ENCODE peak calls at places on chromosomes 16 and 17, in four cellular contexts. One of them, this sample, is unnamed.

GRCh38 chr17:27529230-27529796 is 73.1 kb downstream of the KSR1 start:
- DNase-seq in GDM1: peak
- DNase-seq in mesendoderm: no peak
- DNase-seq in nucleus accumbens: no peak
- DNase-seq in this sample: no peak

GRCh38 chr16:78704421-78704820 is 605.0 kb downstream of the WWOX start:
- DNase-seq in GDM1: no peak
- DNase-seq in nucleus accumbens: no peak
- DNase-seq in mesendoderm: no peak
- DNase-seq in this sample: no peak

GRCh38 chr16:84294196-84295142 is at the start of gene WFDC1:
- DNase-seq in GDM1: peak
- DNase-seq in nucleus accumbens: peak
- DNase-seq in mesendoderm: no peak
- DNase-seq in this sample: peak

GRCh38 chr16:57386381-57386951 is 14.2 kb downstream of the CX3CL1 start:
- DNase-seq in nucleus accumbens: no peak
- DNase-seq in GDM1: no peak
- DNase-seq in mesendoderm: no peak
- DNase-seq in this sample: no peak

GRCh38 chr17:80455328-80455710 is 21.1 kb downstream of the NPTX1 start:
- DNase-seq in nucleus accumbens: no peak
- DNase-seq in mesendoderm: peak
- DNase-seq in GDM1: no peak
- DNase-seq in this sample: no peak

GRCh38 chr17:40176409-40177110 is 710 bp upstream of the RAPGEFL1 start:
- DNase-seq in GDM1: no peak
- DNase-seq in nucleus accumbens: no peak
- DNase-seq in mesendoderm: no peak
- DNase-seq in this sample: no peak

GRCh38 chr17:47072881-47073280 is 93.8 kb upstream of the RPRML start:
- DNase-seq in GDM1: peak
- DNase-seq in nucleus accumbens: no peak
- DNase-seq in mesendoderm: no peak
- DNase-seq in this sample: peak

GRCh38 chr16:64590516-64590915 is 531.3 kb downstream of the CDH11 start:
- DNase-seq in GDM1: no peak
- DNase-seq in nucleus accumbens: no peak
- DNase-seq in mesendoderm: no peak
- DNase-seq in this sample: no peak

GRCh38 chr17:17725853-17726720 is 44.8 kb downstream of the RAI1 start:
- DNase-seq in GDM1: no peak
- DNase-seq in mesendoderm: peak
- DNase-seq in nucleus accumbens: no peak
- DNase-seq in this sample: no peak

GRCh38 chr16:676565-677297 is 1.3 kb downstream of the RHBDL1 start:
- DNase-seq in GDM1: no peak
- DNase-seq in mesendoderm: no peak
- DNase-seq in nucleus accumbens: no peak
- DNase-seq in this sample: no peak

GRCh38 chr17:50183439-50184001 is 17.7 kb downstream of the SGCA start:
- DNase-seq in GDM1: peak
- DNase-seq in mesendoderm: no peak
- DNase-seq in nucleus accumbens: no peak
- DNase-seq in this sample: no peak

GRCh38 chr17:60641126-60641525 is 36.5 kb upstream of the BCAS3 start:
- DNase-seq in GDM1: no peak
- DNase-seq in nucleus accumbens: no peak
- DNase-seq in mesendoderm: no peak
- DNase-seq in this sample: no peak

GRCh38 chr17:921161-921560 is 58.4 kb downstream of the NXN start:
- DNase-seq in nucleus accumbens: no peak
- DNase-seq in mesendoderm: no peak
- DNase-seq in GDM1: no peak
- DNase-seq in this sample: no peak